ENCODE peak calls at places on chromosomes 2 and 18, in seven cellular contexts. One of them, this sample, is unnamed.

GRCh38 chr2:45141883-45142866 is 132.9 kb upstream of the SIX2 start:
- DNase-seq in ureter: no peak
- DNase-seq in stimulated activated naive CD4-positive, alpha-beta T cell: no peak
- DNase-seq in hypothalamus: no peak
- DNase-seq in left ventricle myocardium superior: no peak
- DNase-seq in HCEC 1CT: no peak
- DNase-seq in HFF-Myc: no peak
- DNase-seq in this sample: no peak

GRCh38 chr2:147082850-147083522 is 761.8 kb upstream of the ACVR2A start:
- DNase-seq in ureter: peak; percentile 53
- DNase-seq in stimulated activated naive CD4-positive, alpha-beta T cell: no peak
- DNase-seq in hypothalamus: peak; percentile 23
- DNase-seq in left ventricle myocardium superior: no peak
- DNase-seq in HCEC 1CT: peak; percentile 39
- DNase-seq in HFF-Myc: peak; percentile 29
- DNase-seq in this sample: no peak

GRCh38 chr18:61333746-61334490 is 688 bp downstream of the CDH20 start:
- DNase-seq in ureter: no peak
- DNase-seq in stimulated activated naive CD4-positive, alpha-beta T cell: no peak
- DNase-seq in hypothalamus: peak; percentile 65
- DNase-seq in left ventricle myocardium superior: peak; percentile 19
- DNase-seq in HCEC 1CT: no peak
- DNase-seq in HFF-Myc: no peak
- DNase-seq in this sample: peak; percentile 70

GRCh38 chr2:174078275-174078674 is 113.1 kb upstream of the SP3 start:
- DNase-seq in ureter: no peak
- DNase-seq in stimulated activated naive CD4-positive, alpha-beta T cell: no peak
- DNase-seq in hypothalamus: no peak
- DNase-seq in left ventricle myocardium superior: no peak
- DNase-seq in HCEC 1CT: peak; percentile 23
- DNase-seq in HFF-Myc: no peak
- DNase-seq in this sample: no peak

GRCh38 chr2:19549821-19550220 is 191.4 kb upstream of the OSR1 start:
- DNase-seq in ureter: no peak
- DNase-seq in stimulated activated naive CD4-positive, alpha-beta T cell: no peak
- DNase-seq in hypothalamus: no peak
- DNase-seq in left ventricle myocardium superior: no peak
- DNase-seq in HCEC 1CT: no peak
- DNase-seq in HFF-Myc: no peak
- DNase-seq in this sample: no peak

GRCh38 chr18:76458522-76459311 is 36.3 kb downstream of the ZNF516 start:
- DNase-seq in ureter: peak; percentile 33
- DNase-seq in stimulated activated naive CD4-positive, alpha-beta T cell: no peak
- DNase-seq in hypothalamus: no peak
- DNase-seq in left ventricle myocardium superior: peak; percentile 23
- DNase-seq in HCEC 1CT: no peak
- DNase-seq in HFF-Myc: no peak
- DNase-seq in this sample: no peak

GRCh38 chr2:139142252-139142651 is 362.1 kb upstream of the NXPH2 start:
- DNase-seq in ureter: no peak
- DNase-seq in stimulated activated naive CD4-positive, alpha-beta T cell: no peak
- DNase-seq in hypothalamus: no peak
- DNase-seq in left ventricle myocardium superior: no peak
- DNase-seq in HCEC 1CT: no peak
- DNase-seq in HFF-Myc: peak; percentile 3
- DNase-seq in this sample: no peak

GRCh38 chr2:240597054-240597418 is 10.5 kb downstream of the CAPN10 start:
- DNase-seq in ureter: no peak
- DNase-seq in stimulated activated naive CD4-positive, alpha-beta T cell: no peak
- DNase-seq in hypothalamus: no peak
- DNase-seq in left ventricle myocardium superior: no peak
- DNase-seq in HCEC 1CT: no peak
- DNase-seq in HFF-Myc: no peak
- DNase-seq in this sample: peak; percentile 8

GRCh38 chr2:128686881-128687550 is 368.3 kb upstream of the HS6ST1 start:
- DNase-seq in ureter: no peak
- DNase-seq in stimulated activated naive CD4-positive, alpha-beta T cell: no peak
- DNase-seq in hypothalamus: no peak
- DNase-seq in left ventricle myocardium superior: no peak
- DNase-seq in HCEC 1CT: no peak
- DNase-seq in HFF-Myc: no peak
- DNase-seq in this sample: no peak

GRCh38 chr2:53150146-53150545 is 617.5 kb upstream of the CHAC2 start:
- DNase-seq in ureter: no peak
- DNase-seq in stimulated activated naive CD4-positive, alpha-beta T cell: no peak
- DNase-seq in hypothalamus: no peak
- DNase-seq in left ventricle myocardium superior: no peak
- DNase-seq in HCEC 1CT: no peak
- DNase-seq in HFF-Myc: no peak
- DNase-seq in this sample: no peak

GRCh38 chr2:1601471-1602358 is 142.6 kb downstream of the PXDN start:
- DNase-seq in ureter: no peak
- DNase-seq in stimulated activated naive CD4-positive, alpha-beta T cell: no peak
- DNase-seq in hypothalamus: no peak
- DNase-seq in left ventricle myocardium superior: peak; percentile 66
- DNase-seq in HCEC 1CT: no peak
- DNase-seq in HFF-Myc: no peak
- DNase-seq in this sample: no peak